ENCODE peak calls at places on chromosomes 5 and 9, in eight cellular contexts. One of them, this sample, is unnamed.

GRCh38 chr9:6024035-6024554 is 8.7 kb upstream of the RANBP6 start:
- DNase-seq in IMR-90: no peak
- DNase-seq in AG04450: no peak
- DNase-seq in SK-N-SH: peak; percentile 28
- DNase-seq in aorta: no peak
- DNase-seq in fibroblast of lung: no peak
- DNase-seq in endodermal cell: peak; percentile 58
- DNase-seq in pancreas: no peak
- DNase-seq in this sample: peak; percentile 36

GRCh38 chr9:38437193-38437823 is 13.1 kb upstream of the IGFBPL1 start:
- DNase-seq in AG04450: peak; percentile 8
- DNase-seq in IMR-90: peak; percentile 55
- DNase-seq in pancreas: no peak
- DNase-seq in SK-N-SH: no peak
- DNase-seq in endodermal cell: no peak
- DNase-seq in fibroblast of lung: peak; percentile 54
- DNase-seq in aorta: no peak
- DNase-seq in this sample: no peak

GRCh38 chr9:86648156-86648827 is 294.1 kb upstream of the TUT7 start:
- DNase-seq in endodermal cell: no peak
- DNase-seq in aorta: no peak
- DNase-seq in AG04450: no peak
- DNase-seq in SK-N-SH: no peak
- DNase-seq in fibroblast of lung: no peak
- DNase-seq in pancreas: no peak
- DNase-seq in IMR-90: no peak
- DNase-seq in this sample: no peak

GRCh38 chr5:113520429-113520828 is 6.9 kb downstream of the YTHDC2 start:
- DNase-seq in IMR-90: peak; percentile 70
- DNase-seq in aorta: no peak
- DNase-seq in AG04450: no peak
- DNase-seq in SK-N-SH: no peak
- DNase-seq in pancreas: no peak
- DNase-seq in endodermal cell: no peak
- DNase-seq in fibroblast of lung: peak; percentile 74
- DNase-seq in this sample: no peak

GRCh38 chr9:133935328-133936040 is 56.6 kb downstream of the VAV2 start:
- DNase-seq in pancreas: peak; percentile 88
- DNase-seq in AG04450: peak; percentile 32
- DNase-seq in SK-N-SH: peak; percentile 72
- DNase-seq in endodermal cell: no peak
- DNase-seq in fibroblast of lung: peak; percentile 93
- DNase-seq in IMR-90: peak; percentile 70
- DNase-seq in aorta: peak; percentile 79
- DNase-seq in this sample: no peak

GRCh38 chr5:95842955-95843544 is 20.5 kb upstream of the GLRX start:
- DNase-seq in IMR-90: peak; percentile 75
- DNase-seq in AG04450: no peak
- DNase-seq in endodermal cell: peak; percentile 68
- DNase-seq in aorta: peak; percentile 87
- DNase-seq in pancreas: peak; percentile 53
- DNase-seq in SK-N-SH: no peak
- DNase-seq in fibroblast of lung: peak; percentile 91
- DNase-seq in this sample: no peak

GRCh38 chr5:133732536-133732935 is 120.2 kb upstream of the FSTL4 start:
- DNase-seq in endodermal cell: no peak
- DNase-seq in fibroblast of lung: no peak
- DNase-seq in pancreas: no peak
- DNase-seq in SK-N-SH: no peak
- DNase-seq in IMR-90: no peak
- DNase-seq in AG04450: no peak
- DNase-seq in aorta: no peak
- DNase-seq in this sample: no peak

GRCh38 chr5:42884326-42884725 is 72.6 kb upstream of the SELENOP start:
- DNase-seq in fibroblast of lung: no peak
- DNase-seq in AG04450: no peak
- DNase-seq in aorta: no peak
- DNase-seq in IMR-90: no peak
- DNase-seq in pancreas: no peak
- DNase-seq in SK-N-SH: no peak
- DNase-seq in endodermal cell: no peak
- DNase-seq in this sample: no peak

GRCh38 chr9:27478322-27478721 is 45.8 kb upstream of the IFNK start:
- DNase-seq in IMR-90: no peak
- DNase-seq in SK-N-SH: no peak
- DNase-seq in endodermal cell: no peak
- DNase-seq in pancreas: no peak
- DNase-seq in aorta: no peak
- DNase-seq in AG04450: no peak
- DNase-seq in fibroblast of lung: no peak
- DNase-seq in this sample: no peak

GRCh38 chr5:117623042-117623815 is 1048.6 kb upstream of the SEMA6A start:
- DNase-seq in AG04450: no peak
- DNase-seq in SK-N-SH: no peak
- DNase-seq in endodermal cell: no peak
- DNase-seq in aorta: no peak
- DNase-seq in pancreas: no peak
- DNase-seq in fibroblast of lung: no peak
- DNase-seq in IMR-90: peak; percentile 10
- DNase-seq in this sample: no peak

GRCh38 chr5:170387775-170388174 is 1.4 kb downstream of the KCNMB1 start:
- DNase-seq in SK-N-SH: no peak
- DNase-seq in pancreas: no peak
- DNase-seq in endodermal cell: no peak
- DNase-seq in aorta: no peak
- DNase-seq in AG04450: no peak
- DNase-seq in fibroblast of lung: no peak
- DNase-seq in IMR-90: no peak
- DNase-seq in this sample: no peak

GRCh38 chr9:121637441-121638222 is 13.8 kb upstream of the DAB2IP start:
- DNase-seq in fibroblast of lung: peak; percentile 28
- DNase-seq in IMR-90: peak; percentile 50
- DNase-seq in SK-N-SH: peak; percentile 66
- DNase-seq in AG04450: peak; percentile 8
- DNase-seq in aorta: no peak
- DNase-seq in pancreas: no peak
- DNase-seq in endodermal cell: no peak
- DNase-seq in this sample: no peak

GRCh38 chr5:51661646-51662265 is 278.5 kb downstream of the ISL1 start:
- DNase-seq in IMR-90: no peak
- DNase-seq in SK-N-SH: peak; percentile 8
- DNase-seq in aorta: no peak
- DNase-seq in pancreas: no peak
- DNase-seq in fibroblast of lung: no peak
- DNase-seq in AG04450: no peak
- DNase-seq in endodermal cell: no peak
- DNase-seq in this sample: no peak

GRCh38 chr5:38157024-38157423 is 101.3 kb upstream of the EGFLAM start:
- DNase-seq in SK-N-SH: no peak
- DNase-seq in aorta: no peak
- DNase-seq in endodermal cell: no peak
- DNase-seq in pancreas: no peak
- DNase-seq in IMR-90: no peak
- DNase-seq in fibroblast of lung: no peak
- DNase-seq in AG04450: no peak
- DNase-seq in this sample: no peak

GRCh38 chr9:94867842-94868312 is 141.4 kb downstream of the AOPEP start:
- DNase-seq in fibroblast of lung: peak; percentile 97
- DNase-seq in pancreas: no peak
- DNase-seq in SK-N-SH: no peak
- DNase-seq in endodermal cell: no peak
- DNase-seq in AG04450: peak; percentile 92
- DNase-seq in aorta: no peak
- DNase-seq in IMR-90: peak; percentile 98
- DNase-seq in this sample: no peak

GRCh38 chr5:43369651-43370050 is 42.5 kb downstream of the CCL28 start:
- DNase-seq in aorta: no peak
- DNase-seq in AG04450: no peak
- DNase-seq in endodermal cell: no peak
- DNase-seq in pancreas: no peak
- DNase-seq in fibroblast of lung: no peak
- DNase-seq in IMR-90: no peak
- DNase-seq in SK-N-SH: no peak
- DNase-seq in this sample: no peak

GRCh38 chr5:115977988-115978387 is 15.7 kb downstream of the LVRN start:
- DNase-seq in fibroblast of lung: peak; percentile 89
- DNase-seq in endodermal cell: no peak
- DNase-seq in AG04450: peak; percentile 65
- DNase-seq in aorta: no peak
- DNase-seq in pancreas: no peak
- DNase-seq in SK-N-SH: no peak
- DNase-seq in IMR-90: peak; percentile 92
- DNase-seq in this sample: no peak

GRCh38 chr5:140868721-140869554 is at the start of gene PCDHA11:
- DNase-seq in fibroblast of lung: no peak
- DNase-seq in IMR-90: no peak
- DNase-seq in AG04450: no peak
- DNase-seq in pancreas: no peak
- DNase-seq in aorta: no peak
- DNase-seq in SK-N-SH: no peak
- DNase-seq in endodermal cell: peak; percentile 79
- DNase-seq in this sample: peak; percentile 81
- H3K27me3 ChIP-seq in fibroblast of lung: no peaks in the 10 kb centered on the region
- H3K27me3 ChIP-seq in IMR-90: no peaks in the 10 kb centered on the region
- H3K27me3 ChIP-seq in AG04450: no peaks in the 10 kb centered on the region
- H3K27me3 ChIP-seq in pancreas: no peaks in the 10 kb centered on the region
- H3K27me3 ChIP-seq in aorta: no peaks in the 10 kb centered on the region
- H3K27me3 ChIP-seq in SK-N-SH: no peaks in the 10 kb centered on the region
- H3K27me3 ChIP-seq in endodermal cell: no peaks in the 10 kb centered on the region
- H3K27me3 ChIP-seq in this sample: no peaks in the 10 kb centered on the region

GRCh38 chr5:36246011-36246410 is 4.3 kb upstream of the NADK2 start:
- DNase-seq in IMR-90: no peak
- DNase-seq in pancreas: no peak
- DNase-seq in aorta: no peak
- DNase-seq in endodermal cell: no peak
- DNase-seq in SK-N-SH: no peak
- DNase-seq in fibroblast of lung: no peak
- DNase-seq in AG04450: no peak
- DNase-seq in this sample: no peak

GRCh38 chr5:36250427-36250826 is 8.7 kb upstream of the NADK2 start:
- DNase-seq in SK-N-SH: no peak
- DNase-seq in AG04450: no peak
- DNase-seq in aorta: no peak
- DNase-seq in fibroblast of lung: no peak
- DNase-seq in pancreas: no peak
- DNase-seq in endodermal cell: no peak
- DNase-seq in IMR-90: no peak
- DNase-seq in this sample: no peak

GRCh38 chr5:36252722-36253340 is 11.1 kb upstream of the NADK2 start:
- DNase-seq in endodermal cell: no peak
- DNase-seq in SK-N-SH: no peak
- DNase-seq in pancreas: no peak
- DNase-seq in IMR-90: no peak
- DNase-seq in fibroblast of lung: peak; percentile 79
- DNase-seq in aorta: no peak
- DNase-seq in AG04450: no peak
- DNase-seq in this sample: no peak

DNA sequence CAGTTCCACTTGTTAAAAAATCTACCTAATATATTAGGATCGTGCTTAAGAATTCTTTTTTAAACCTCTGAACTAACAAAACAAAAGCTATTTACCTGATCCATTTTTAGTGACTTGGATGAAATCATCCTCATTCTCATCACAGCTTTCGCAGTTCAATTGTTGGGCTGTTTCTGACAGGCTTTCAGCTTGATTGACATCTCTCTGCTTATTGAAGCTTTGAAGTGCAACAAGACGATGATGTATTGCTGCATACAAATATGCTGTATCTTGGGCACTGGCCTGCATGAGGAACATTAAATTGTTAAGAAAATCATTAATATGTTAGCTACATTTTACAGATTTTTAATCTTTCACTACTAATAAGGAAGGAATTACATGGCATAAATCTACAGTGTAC is 9.5 kb upstream of the NADK2 start:
- DNase-seq in IMR-90: no peak
- DNase-seq in SK-N-SH: no peak
- DNase-seq in aorta: no peak
- DNase-seq in fibroblast of lung: no peak
- DNase-seq in endodermal cell: no peak
- DNase-seq in pancreas: no peak
- DNase-seq in AG04450: no peak
- DNase-seq in this sample: no peak
- H3K27me3 ChIP-seq in IMR-90: no peaks in the 10 kb centered on the region
- H3K27me3 ChIP-seq in SK-N-SH: no peaks in the 10 kb centered on the region
- H3K27me3 ChIP-seq in aorta: no peaks in the 10 kb centered on the region
- H3K27me3 ChIP-seq in fibroblast of lung: no peaks in the 10 kb centered on the region
- H3K27me3 ChIP-seq in endodermal cell: no peaks in the 10 kb centered on the region
- H3K27me3 ChIP-seq in pancreas: no peaks in the 10 kb centered on the region
- H3K27me3 ChIP-seq in AG04450: no peaks in the 10 kb centered on the region
- H3K27me3 ChIP-seq in this sample: no peaks in the 10 kb centered on the region

GRCh38 chr5:111070272-111071134 is 1.0 kb upstream of the TSLP start:
- DNase-seq in aorta: peak; percentile 57
- DNase-seq in pancreas: peak; percentile 62
- DNase-seq in SK-N-SH: no peak
- DNase-seq in endodermal cell: peak; percentile 89
- DNase-seq in fibroblast of lung: peak; percentile 41
- DNase-seq in IMR-90: no peak
- DNase-seq in AG04450: no peak
- DNase-seq in this sample: peak; percentile 78
- H3K27me3 ChIP-seq in aorta: no peaks in the 10 kb centered on the region
- H3K27me3 ChIP-seq in pancreas: no peaks in the 10 kb centered on the region
- H3K27me3 ChIP-seq in SK-N-SH: no peaks in the 10 kb centered on the region
- H3K27me3 ChIP-seq in endodermal cell: peaks cover 93% of the 10 kb centered on the region
- H3K27me3 ChIP-seq in fibroblast of lung: no peaks in the 10 kb centered on the region
- H3K27me3 ChIP-seq in IMR-90: no peaks in the 10 kb centered on the region
- H3K27me3 ChIP-seq in AG04450: no peaks in the 10 kb centered on the region
- H3K27me3 ChIP-seq in this sample: peaks cover 64% of the 10 kb centered on the region

GRCh38 chr9:135216236-135216635 is 128.8 kb downstream of the OLFM1 start:
- DNase-seq in endodermal cell: no peak
- DNase-seq in IMR-90: no peak
- DNase-seq in AG04450: no peak
- DNase-seq in pancreas: peak; percentile 57
- DNase-seq in aorta: peak; percentile 25
- DNase-seq in fibroblast of lung: no peak
- DNase-seq in SK-N-SH: no peak
- DNase-seq in this sample: peak; percentile 40
- H3K27me3 ChIP-seq in endodermal cell: no peaks in the 10 kb centered on the region
- H3K27me3 ChIP-seq in IMR-90: no peaks in the 10 kb centered on the region
- H3K27me3 ChIP-seq in AG04450: peaks cover 5% of the 10 kb centered on the region
- H3K27me3 ChIP-seq in pancreas: no peaks in the 10 kb centered on the region
- H3K27me3 ChIP-seq in aorta: no peaks in the 10 kb centered on the region
- H3K27me3 ChIP-seq in fibroblast of lung: no peaks in the 10 kb centered on the region
- H3K27me3 ChIP-seq in SK-N-SH: no peaks in the 10 kb centered on the region
- H3K27me3 ChIP-seq in this sample: no peaks in the 10 kb centered on the region